ENCODE peak calls at places on chromosomes 13 and 19, in four cellular contexts. One of them, this sample, is unnamed.

GRCh38 chr13:110677731-110678545 is 28.0 kb downstream of the CARS2 start:
- DNase-seq in K562: no peak
- DNase-seq in HepG2: no peak
- DNase-seq in GM12878: no peak
- DNase-seq in this sample: no peak

GRCh38 chr13:60411983-60412382 is 15.0 kb downstream of the TDRD3 start:
- DNase-seq in K562: no peak
- DNase-seq in HepG2: no peak
- DNase-seq in GM12878: no peak
- DNase-seq in this sample: no peak

GRCh38 chr13:22061806-22062391 is 391.0 kb downstream of the FGF9 start:
- DNase-seq in K562: no peak
- DNase-seq in HepG2: no peak
- DNase-seq in GM12878: peak
- DNase-seq in this sample: no peak

GRCh38 chr19:18340237-18340989 is at the start of gene PGPEP1:
- DNase-seq in K562: peak
- DNase-seq in HepG2: no peak
- DNase-seq in GM12878: no peak
- DNase-seq in this sample: peak

GRCh38 chr19:42961119-42961518 is 24.1 kb upstream of the PSG7 start:
- DNase-seq in K562: no peak
- DNase-seq in HepG2: no peak
- DNase-seq in GM12878: no peak
- DNase-seq in this sample: no peak

GRCh38 chr13:48315981-48316380 is 12.4 kb downstream of the RB1 start:
- DNase-seq in K562: no peak
- DNase-seq in HepG2: no peak
- DNase-seq in GM12878: no peak
- DNase-seq in this sample: no peak

GRCh38 chr13:26742691-26743358 is 17.8 kb downstream of the GPR12 start:
- DNase-seq in K562: no peak
- DNase-seq in HepG2: no peak
- DNase-seq in GM12878: no peak
- DNase-seq in this sample: no peak

GRCh38 chr19:31553112-31553843 is 204.0 kb upstream of the TSHZ3 start:
- DNase-seq in K562: no peak
- DNase-seq in HepG2: no peak
- DNase-seq in GM12878: no peak
- DNase-seq in this sample: no peak

GRCh38 chr19:17893766-17894165 is 22.0 kb downstream of the SLC5A5 start:
- DNase-seq in K562: peak
- DNase-seq in HepG2: no peak
- DNase-seq in GM12878: no peak
- DNase-seq in this sample: no peak

GRCh38 chr13:20441066-20441465 is 84.6 kb downstream of the CRYL1 start:
- DNase-seq in K562: no peak
- DNase-seq in HepG2: no peak
- DNase-seq in GM12878: no peak
- DNase-seq in this sample: no peak

GRCh38 chr13:40992678-40993077 is 26.4 kb downstream of the ELF1 start:
- DNase-seq in K562: no peak
- DNase-seq in HepG2: no peak
- DNase-seq in GM12878: no peak
- DNase-seq in this sample: no peak

GRCh38 chr19:8657869-8658268 is 27.4 kb downstream of the NFILZ start:
- DNase-seq in K562: no peak
- DNase-seq in HepG2: no peak
- DNase-seq in GM12878: no peak
- DNase-seq in this sample: no peak
- TF ChIP-seq TARDBP in K562: no peak
- TF ChIP-seq TARDBP in HepG2: no peak
- TF ChIP-seq TARDBP in GM12878: no peak
- TF ChIP-seq TARDBP in this sample: no peak

DNA sequence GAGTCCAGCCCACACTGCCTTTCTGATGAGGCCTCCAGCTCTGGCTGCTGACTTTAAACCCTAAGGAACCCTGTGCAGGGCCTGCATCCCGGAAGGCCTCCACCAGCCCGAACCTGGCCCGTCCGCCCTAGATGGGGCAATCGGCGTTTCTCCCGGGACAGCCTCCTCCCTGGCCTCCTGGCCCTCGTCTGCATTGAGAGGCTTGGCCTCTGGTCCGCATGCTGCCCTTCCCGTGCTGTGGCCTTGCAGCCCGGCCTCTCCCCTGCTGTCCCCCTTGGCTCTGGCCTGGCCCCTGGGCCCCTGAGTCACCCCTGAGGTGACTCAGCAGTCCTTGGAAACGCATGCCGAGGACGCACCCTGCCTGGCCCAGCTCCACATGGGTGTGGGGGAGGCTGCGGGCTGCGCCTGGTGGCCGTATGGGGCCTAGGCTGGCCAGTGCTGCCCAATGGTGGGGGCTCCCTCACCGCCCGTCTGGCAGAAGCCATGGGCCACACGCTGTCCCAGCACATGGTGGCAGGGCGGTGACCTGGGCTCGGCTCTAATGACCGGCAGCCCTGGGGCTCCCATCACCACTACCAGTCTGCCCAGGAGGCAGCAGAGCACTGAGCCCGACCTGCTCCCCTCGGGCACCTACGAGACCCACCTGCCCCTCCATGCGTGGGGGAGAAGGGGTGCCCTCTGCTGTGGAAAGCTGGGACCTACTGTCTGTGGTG is 25.7 kb downstream of the SH3GL1 start:
- DNase-seq in K562: peak
- DNase-seq in HepG2: peak
- DNase-seq in GM12878: no peak
- DNase-seq in this sample: no peak
- TF ChIP-seq TARDBP in K562: peak
- TF ChIP-seq TARDBP in HepG2: peak
- TF ChIP-seq TARDBP in GM12878: no peak
- TF ChIP-seq TARDBP in this sample: no peak

GRCh38 chr13:44814144-44814543 is 175.1 kb downstream of the NUFIP1 start:
- DNase-seq in K562: no peak
- DNase-seq in HepG2: no peak
- DNase-seq in GM12878: no peak
- DNase-seq in this sample: no peak
- TF ChIP-seq TARDBP in K562: no peak
- TF ChIP-seq TARDBP in HepG2: no peak
- TF ChIP-seq TARDBP in GM12878: no peak
- TF ChIP-seq TARDBP in this sample: no peak

GRCh38 chr19:16078759-16079707 is 2.7 kb downstream of the TPM4 start:
- DNase-seq in K562: peak
- DNase-seq in HepG2: peak
- DNase-seq in GM12878: peak
- DNase-seq in this sample: peak
- TF ChIP-seq TARDBP in K562: no peak
- TF ChIP-seq TARDBP in HepG2: no peak
- TF ChIP-seq TARDBP in GM12878: no peak
- TF ChIP-seq TARDBP in this sample: no peak

GRCh38 chr19:16587031-16588023 is 15.1 kb upstream of the SLC35E1 start:
- DNase-seq in K562: no peak
- DNase-seq in HepG2: no peak
- DNase-seq in GM12878: peak
- DNase-seq in this sample: no peak

GRCh38 chr19:16586477-16586871 is 14.3 kb upstream of the SLC35E1 start:
- DNase-seq in K562: no peak
- DNase-seq in HepG2: no peak
- DNase-seq in GM12878: no peak
- DNase-seq in this sample: no peak

GRCh38 chr19:16589917-16590316 is 17.7 kb upstream of the SLC35E1 start:
- DNase-seq in K562: no peak
- DNase-seq in HepG2: no peak
- DNase-seq in GM12878: no peak
- DNase-seq in this sample: no peak

GRCh38 chr19:16588824-16589577 is 16.8 kb upstream of the SLC35E1 start:
- DNase-seq in K562: no peak
- DNase-seq in HepG2: no peak
- DNase-seq in GM12878: no peak
- DNase-seq in this sample: no peak

DNA sequence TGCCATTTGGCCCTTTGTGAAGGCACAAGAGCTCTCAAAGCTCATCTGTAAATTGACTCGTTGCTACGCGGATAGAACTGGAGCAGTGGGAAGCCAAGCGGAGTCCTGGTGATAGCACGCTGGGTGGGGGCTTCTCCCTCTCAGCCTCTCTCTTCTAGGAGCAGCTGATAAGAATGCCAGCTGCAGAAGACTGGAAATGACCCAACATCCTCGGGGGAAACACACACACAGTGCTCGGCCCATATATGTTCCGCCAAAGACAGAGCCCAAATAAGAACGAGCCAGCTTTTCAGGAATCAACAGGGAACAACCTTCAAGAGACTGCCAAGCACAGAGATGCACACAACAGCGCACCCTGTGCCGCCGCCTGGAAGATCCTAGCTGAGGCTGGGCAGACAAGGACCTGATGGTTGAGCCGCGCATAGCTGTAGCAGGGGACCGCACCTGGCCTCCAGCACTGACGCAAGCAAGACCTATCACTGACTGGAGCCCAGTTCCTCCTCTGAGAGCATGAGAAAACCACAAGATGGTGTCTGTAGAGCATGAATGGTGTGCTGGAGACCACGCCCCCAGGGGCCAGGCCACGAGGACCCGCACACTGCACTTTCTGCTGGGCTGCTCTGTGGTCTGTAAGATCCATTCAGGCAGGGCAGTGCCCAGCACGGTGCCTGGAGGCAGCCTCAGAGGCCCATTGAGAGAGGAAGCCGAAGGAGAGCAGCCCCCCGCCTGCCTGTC is 16.0 kb upstream of the SLC35E1 start:
- DNase-seq in K562: peak
- DNase-seq in HepG2: no peak
- DNase-seq in GM12878: peak
- DNase-seq in this sample: no peak
- TF ChIP-seq TARDBP in K562: no peak
- TF ChIP-seq TARDBP in HepG2: no peak
- TF ChIP-seq TARDBP in GM12878: peak
- TF ChIP-seq TARDBP in this sample: no peak

DNA sequence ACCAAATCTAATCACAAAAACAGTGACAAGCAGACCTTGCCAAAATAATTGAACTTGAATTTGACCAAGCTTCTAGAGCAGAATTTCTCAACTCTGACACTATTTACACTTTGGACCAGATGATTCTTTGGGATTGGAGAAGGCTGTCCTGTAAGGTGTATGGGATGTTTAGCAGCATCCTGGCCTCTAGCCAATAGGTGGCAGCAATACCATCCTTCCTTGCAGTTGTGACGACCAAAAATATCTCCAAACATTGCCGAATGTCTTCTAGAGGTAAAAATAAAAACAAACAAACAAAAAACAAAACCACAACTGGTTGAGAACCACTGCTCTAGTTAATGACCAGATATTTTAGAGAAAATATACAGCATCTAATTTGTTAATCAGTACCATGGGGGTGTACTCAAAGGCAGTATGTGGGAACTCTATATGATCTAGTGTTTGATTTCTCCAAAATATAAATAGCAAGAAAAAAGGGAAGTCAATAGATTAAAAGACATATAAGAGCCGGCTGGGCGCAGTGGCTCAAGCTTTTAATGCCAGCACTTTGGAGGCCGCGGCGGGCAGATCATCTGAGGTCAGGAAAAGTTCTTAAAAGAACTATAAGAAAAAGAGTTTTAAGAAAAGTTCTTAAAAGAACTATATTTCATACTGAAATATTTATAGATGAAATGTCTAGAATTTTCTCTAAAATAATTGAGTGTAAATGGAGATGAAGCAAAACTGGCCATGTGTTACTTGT is 60.9 kb upstream of the ZNF527 start:
- DNase-seq in K562: no peak
- DNase-seq in HepG2: no peak
- DNase-seq in GM12878: no peak
- DNase-seq in this sample: no peak
- TF ChIP-seq TARDBP in K562: no peak
- TF ChIP-seq TARDBP in HepG2: no peak
- TF ChIP-seq TARDBP in GM12878: no peak
- TF ChIP-seq TARDBP in this sample: no peak

DNA sequence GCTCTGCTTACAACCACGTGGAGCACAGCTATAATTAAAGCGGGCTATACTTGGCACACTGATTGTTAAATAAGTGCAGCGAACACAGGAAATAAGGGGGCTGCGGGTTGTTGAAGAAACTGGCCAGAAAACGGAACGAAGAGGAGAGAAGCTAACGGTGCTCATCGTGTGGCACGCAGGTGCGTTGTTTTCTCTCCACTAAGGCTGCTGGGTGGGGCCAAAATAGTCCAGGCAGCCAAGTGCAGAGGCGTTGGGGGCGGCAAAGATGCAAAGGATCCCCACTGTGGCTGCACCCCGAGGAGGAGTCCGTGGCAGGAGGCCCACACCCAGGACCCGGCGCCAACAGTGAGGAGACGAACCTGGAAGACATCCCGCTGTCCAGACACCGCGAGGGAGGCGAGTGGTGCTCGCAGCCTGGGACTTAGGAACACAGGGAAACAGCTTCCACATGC is 8.1 kb upstream of the ARL11 start:
- DNase-seq in K562: no peak
- DNase-seq in HepG2: no peak
- DNase-seq in GM12878: no peak
- DNase-seq in this sample: no peak
- TF ChIP-seq TARDBP in K562: no peak
- TF ChIP-seq TARDBP in HepG2: no peak
- TF ChIP-seq TARDBP in GM12878: no peak
- TF ChIP-seq TARDBP in this sample: no peak

This sample was measured in HEK293T.